ENCODE peak calls at places on chromosomes 16 and 17, in six cellular contexts. One of them, this sample, is unnamed.

GRCh38 chr16:59614466-59615240 is 880.5 kb upstream of the GOT2 start:
- DNase-seq in adrenal gland: no peak
- DNase-seq in NT2/D1: no peak
- DNase-seq in NCI-H2081: no peak
- DNase-seq in substantia nigra: no peak
- DNase-seq in prostate gland: no peak
- DNase-seq in this sample: no peak

GRCh38 chr16:27264151-27264550 is 4.4 kb downstream of the NSMCE1 start:
- DNase-seq in adrenal gland: peak; percentile 62
- DNase-seq in NT2/D1: no peak
- DNase-seq in NCI-H2081: no peak
- DNase-seq in substantia nigra: no peak
- DNase-seq in prostate gland: no peak
- DNase-seq in this sample: no peak

GRCh38 chr17:61179316-61179715 is 220.3 kb upstream of the TBX2 start:
- DNase-seq in adrenal gland: no peak
- DNase-seq in NT2/D1: no peak
- DNase-seq in NCI-H2081: no peak
- DNase-seq in substantia nigra: no peak
- DNase-seq in prostate gland: no peak
- DNase-seq in this sample: no peak

GRCh38 chr16:20678242-20678641 is 19.2 kb downstream of the ACSM1 start:
- DNase-seq in adrenal gland: no peak
- DNase-seq in NT2/D1: no peak
- DNase-seq in NCI-H2081: no peak
- DNase-seq in substantia nigra: no peak
- DNase-seq in prostate gland: no peak
- DNase-seq in this sample: no peak

GRCh38 chr16:87132361-87133014 is 184.7 kb downstream of the C16orf95 start:
- DNase-seq in adrenal gland: no peak
- DNase-seq in NT2/D1: no peak
- DNase-seq in NCI-H2081: no peak
- DNase-seq in substantia nigra: no peak
- DNase-seq in prostate gland: no peak
- DNase-seq in this sample: peak; percentile 52

GRCh38 chr16:77373726-77374125 is 61.1 kb downstream of the ADAMTS18 start:
- DNase-seq in adrenal gland: no peak
- DNase-seq in NT2/D1: no peak
- DNase-seq in NCI-H2081: no peak
- DNase-seq in substantia nigra: no peak
- DNase-seq in prostate gland: no peak
- DNase-seq in this sample: no peak

GRCh38 chr16:66278111-66278531 is 88.4 kb upstream of the CDH5 start:
- DNase-seq in adrenal gland: no peak
- DNase-seq in NT2/D1: no peak
- DNase-seq in NCI-H2081: no peak
- DNase-seq in substantia nigra: no peak
- DNase-seq in prostate gland: no peak
- DNase-seq in this sample: no peak

GRCh38 chr17:32341141-32341856 is 674 bp downstream of the C17orf75 start:
- DNase-seq in adrenal gland: no peak
- DNase-seq in NT2/D1: no peak
- DNase-seq in NCI-H2081: peak; percentile 37
- DNase-seq in substantia nigra: no peak
- DNase-seq in prostate gland: no peak
- DNase-seq in this sample: no peak

GRCh38 chr17:2266865-2267228 is 36.7 kb downstream of the SMG6 start:
- DNase-seq in adrenal gland: no peak
- DNase-seq in NT2/D1: no peak
- DNase-seq in NCI-H2081: no peak
- DNase-seq in substantia nigra: no peak
- DNase-seq in prostate gland: no peak
- DNase-seq in this sample: no peak

GRCh38 chr16:67842509-67843342 is 606 bp downstream of the THAP11 start:
- DNase-seq in adrenal gland: peak; percentile 50
- DNase-seq in NT2/D1: no peak
- DNase-seq in NCI-H2081: no peak
- DNase-seq in substantia nigra: no peak
- DNase-seq in prostate gland: peak; percentile 26
- DNase-seq in this sample: peak; percentile 73

GRCh38 chr17:1203111-1203966 is 23.6 kb upstream of the ABR start:
- DNase-seq in adrenal gland: peak; percentile 83
- DNase-seq in NT2/D1: peak; percentile 64
- DNase-seq in NCI-H2081: no peak
- DNase-seq in substantia nigra: no peak
- DNase-seq in prostate gland: peak; percentile 37
- DNase-seq in this sample: peak; percentile 83

GRCh38 chr17:17800504-17801021 is 36.2 kb downstream of the SREBF1 start:
- DNase-seq in adrenal gland: no peak
- DNase-seq in NT2/D1: no peak
- DNase-seq in NCI-H2081: no peak
- DNase-seq in substantia nigra: no peak
- DNase-seq in prostate gland: no peak
- DNase-seq in this sample: no peak

GRCh38 chr16:85080923-85081498 is 31.3 kb downstream of the CIBAR2 start:
- DNase-seq in adrenal gland: no peak
- DNase-seq in NT2/D1: no peak
- DNase-seq in NCI-H2081: no peak
- DNase-seq in substantia nigra: no peak
- DNase-seq in prostate gland: no peak
- DNase-seq in this sample: no peak

GRCh38 chr16:84004442-84004841 is 36.4 kb downstream of the NECAB2 start:
- DNase-seq in adrenal gland: no peak
- DNase-seq in NT2/D1: no peak
- DNase-seq in NCI-H2081: no peak
- DNase-seq in substantia nigra: no peak
- DNase-seq in prostate gland: no peak
- DNase-seq in this sample: no peak

GRCh38 chr16:67277999-67278772 is 1.1 kb upstream of the PLEKHG4 start:
- DNase-seq in adrenal gland: peak; percentile 82
- DNase-seq in NT2/D1: no peak
- DNase-seq in NCI-H2081: no peak
- DNase-seq in substantia nigra: no peak
- DNase-seq in prostate gland: no peak
- DNase-seq in this sample: no peak

GRCh38 chr16:47852991-47853390 is 302.8 kb downstream of the ABCC12 start:
- DNase-seq in adrenal gland: no peak
- DNase-seq in NT2/D1: no peak
- DNase-seq in NCI-H2081: no peak
- DNase-seq in substantia nigra: no peak
- DNase-seq in prostate gland: no peak
- DNase-seq in this sample: no peak

GRCh38 chr17:82338858-82339633 is 5.5 kb upstream of the SECTM1 start:
- DNase-seq in adrenal gland: peak; percentile 70
- DNase-seq in NT2/D1: no peak
- DNase-seq in NCI-H2081: no peak
- DNase-seq in substantia nigra: no peak
- DNase-seq in prostate gland: peak; percentile 75
- DNase-seq in this sample: peak; percentile 40

GRCh38 chr16:1094601-1095449 is 1.2 kb downstream of the C1QTNF8 start:
- DNase-seq in adrenal gland: no peak
- DNase-seq in NT2/D1: no peak
- DNase-seq in NCI-H2081: no peak
- DNase-seq in substantia nigra: no peak
- DNase-seq in prostate gland: no peak
- DNase-seq in this sample: no peak

GRCh38 chr16:78866556-78866955 is 734.0 kb downstream of the MAF start:
- DNase-seq in adrenal gland: peak; percentile 10
- DNase-seq in NT2/D1: no peak
- DNase-seq in NCI-H2081: no peak
- DNase-seq in substantia nigra: no peak
- DNase-seq in prostate gland: peak; percentile 57
- DNase-seq in this sample: no peak